ENCODE peak calls at places on chromosomes 7 and 10, in five cellular contexts. One of them, this sample, is unnamed.
A peak's percentile ranks its signal among the peaks of the same experiment; 100 is the strongest.

GRCh38 chr7:132825932-132826480 is 249.7 kb upstream of the PLXNA4 start:
- DNase-seq in endothelial cell of umbilical vein: no peak
- DNase-seq in colonic mucosa: no peak
- DNase-seq in fibroblast of mammary gland: no peak
- DNase-seq in stomach: no peak
- DNase-seq in this sample: no peak

GRCh38 chr10:74417397-74417796 is 266.4 kb downstream of the ADK start:
- DNase-seq in endothelial cell of umbilical vein: no peak
- DNase-seq in colonic mucosa: no peak
- DNase-seq in fibroblast of mammary gland: no peak
- DNase-seq in stomach: no peak
- DNase-seq in this sample: no peak

GRCh38 chr7:116953372-116953726 is at the start of gene ST7:
- DNase-seq in endothelial cell of umbilical vein: peak; percentile 73
- DNase-seq in colonic mucosa: peak; percentile 58
- DNase-seq in fibroblast of mammary gland: peak; percentile 64
- DNase-seq in stomach: peak; percentile 63
- DNase-seq in this sample: peak; percentile 64

GRCh38 chr10:34789993-34790506 is 25.0 kb downstream of the PARD3 start:
- DNase-seq in endothelial cell of umbilical vein: no peak
- DNase-seq in colonic mucosa: peak; percentile 40
- DNase-seq in fibroblast of mammary gland: no peak
- DNase-seq in stomach: no peak
- DNase-seq in this sample: no peak

GRCh38 chr10:23974886-23975830 is 233.8 kb upstream of the KIAA1217 start:
- DNase-seq in endothelial cell of umbilical vein: no peak
- DNase-seq in colonic mucosa: no peak
- DNase-seq in fibroblast of mammary gland: no peak
- DNase-seq in stomach: no peak
- DNase-seq in this sample: no peak

GRCh38 chr10:108090476-108091215 is 926.1 kb upstream of the SORCS1 start:
- DNase-seq in endothelial cell of umbilical vein: no peak
- DNase-seq in colonic mucosa: no peak
- DNase-seq in fibroblast of mammary gland: peak; percentile 2
- DNase-seq in stomach: no peak
- DNase-seq in this sample: no peak

GRCh38 chr7:68078311-68078710 is 1081.7 kb downstream of the TYW1 start:
- DNase-seq in endothelial cell of umbilical vein: no peak
- DNase-seq in colonic mucosa: no peak
- DNase-seq in fibroblast of mammary gland: no peak
- DNase-seq in stomach: no peak
- DNase-seq in this sample: no peak

GRCh38 chr10:6115824-6116350 is 27.1 kb downstream of the RBM17 start:
- DNase-seq in endothelial cell of umbilical vein: no peak
- DNase-seq in colonic mucosa: no peak
- DNase-seq in fibroblast of mammary gland: no peak
- DNase-seq in stomach: no peak
- DNase-seq in this sample: no peak

GRCh38 chr7:35908305-35909223 is 107.7 kb downstream of the SEPTIN7 start:
- DNase-seq in endothelial cell of umbilical vein: no peak
- DNase-seq in colonic mucosa: no peak
- DNase-seq in fibroblast of mammary gland: no peak
- DNase-seq in stomach: no peak
- DNase-seq in this sample: no peak

GRCh38 chr10:35890061-35890969 is 248.2 kb upstream of the FZD8 start:
- DNase-seq in endothelial cell of umbilical vein: peak; percentile 85
- DNase-seq in colonic mucosa: peak; percentile 47
- DNase-seq in fibroblast of mammary gland: no peak
- DNase-seq in stomach: no peak
- DNase-seq in this sample: no peak

GRCh38 chr7:868189-868486 is 8.2 kb upstream of the GET4 start:
- DNase-seq in endothelial cell of umbilical vein: no peak
- DNase-seq in colonic mucosa: no peak
- DNase-seq in fibroblast of mammary gland: no peak
- DNase-seq in stomach: no peak
- DNase-seq in this sample: no peak

GRCh38 chr10:46546591-46547330 is 9.7 kb downstream of the GPRIN2 start:
- DNase-seq in endothelial cell of umbilical vein: no peak
- DNase-seq in colonic mucosa: peak; percentile 19
- DNase-seq in fibroblast of mammary gland: no peak
- DNase-seq in stomach: peak; percentile 48
- DNase-seq in this sample: peak; percentile 11

GRCh38 chr7:151663382-151664100 is 143.8 kb upstream of the RHEB start:
- DNase-seq in endothelial cell of umbilical vein: no peak
- DNase-seq in colonic mucosa: no peak
- DNase-seq in fibroblast of mammary gland: peak; percentile 42
- DNase-seq in stomach: no peak
- DNase-seq in this sample: no peak

GRCh38 chr7:134741901-134742635 is 37.4 kb upstream of the CALD1 start:
- DNase-seq in endothelial cell of umbilical vein: peak; percentile 84
- DNase-seq in colonic mucosa: no peak
- DNase-seq in fibroblast of mammary gland: peak; percentile 83
- DNase-seq in stomach: no peak
- DNase-seq in this sample: no peak

GRCh38 chr7:514242-514641 is 5.4 kb downstream of the PDGFA start:
- DNase-seq in endothelial cell of umbilical vein: no peak
- DNase-seq in colonic mucosa: no peak
- DNase-seq in fibroblast of mammary gland: no peak
- DNase-seq in stomach: no peak
- DNase-seq in this sample: no peak

GRCh38 chr7:6168469-6168868 is 104.0 kb downstream of the CYTH3 start:
- DNase-seq in endothelial cell of umbilical vein: no peak
- DNase-seq in colonic mucosa: no peak
- DNase-seq in fibroblast of mammary gland: no peak
- DNase-seq in stomach: no peak
- DNase-seq in this sample: no peak

GRCh38 chr10:22016046-22016705 is 12.6 kb upstream of the DNAJC1 start:
- DNase-seq in endothelial cell of umbilical vein: no peak
- DNase-seq in colonic mucosa: no peak
- DNase-seq in fibroblast of mammary gland: peak; percentile 76
- DNase-seq in stomach: no peak
- DNase-seq in this sample: no peak

GRCh38 chr7:155466814-155467675 is 9.1 kb downstream of the EN2 start:
- DNase-seq in endothelial cell of umbilical vein: no peak
- DNase-seq in colonic mucosa: no peak
- DNase-seq in fibroblast of mammary gland: no peak
- DNase-seq in stomach: no peak
- DNase-seq in this sample: no peak

GRCh38 chr10:77117501-77117900 is 520.1 kb downstream of the KCNMA1 start:
- DNase-seq in endothelial cell of umbilical vein: no peak
- DNase-seq in colonic mucosa: no peak
- DNase-seq in fibroblast of mammary gland: no peak
- DNase-seq in stomach: no peak
- DNase-seq in this sample: no peak

GRCh38 chr7:138958026-138958956 is 22.9 kb downstream of the KIAA1549 start:
- DNase-seq in endothelial cell of umbilical vein: no peak
- DNase-seq in colonic mucosa: no peak
- DNase-seq in fibroblast of mammary gland: no peak
- DNase-seq in stomach: no peak
- DNase-seq in this sample: no peak

GRCh38 chr7:16295558-16295957 is 125.8 kb downstream of the CRPPA start:
- DNase-seq in endothelial cell of umbilical vein: no peak
- DNase-seq in colonic mucosa: no peak
- DNase-seq in fibroblast of mammary gland: peak; percentile 1
- DNase-seq in stomach: no peak
- DNase-seq in this sample: no peak

GRCh38 chr7:104551226-104551625 is 222.8 kb downstream of the LHFPL3 start:
- DNase-seq in endothelial cell of umbilical vein: no peak
- DNase-seq in colonic mucosa: no peak
- DNase-seq in fibroblast of mammary gland: no peak
- DNase-seq in stomach: no peak
- DNase-seq in this sample: no peak

GRCh38 chr10:48792121-48792520 is 107.4 kb downstream of the WDFY4 start:
- DNase-seq in endothelial cell of umbilical vein: no peak
- DNase-seq in colonic mucosa: no peak
- DNase-seq in fibroblast of mammary gland: no peak
- DNase-seq in stomach: no peak
- DNase-seq in this sample: no peak

GRCh38 chr10:114519306-114519669 is 115.0 kb upstream of the AFAP1L2 start:
- DNase-seq in endothelial cell of umbilical vein: no peak
- DNase-seq in colonic mucosa: peak; percentile 93
- DNase-seq in fibroblast of mammary gland: peak; percentile 51
- DNase-seq in stomach: peak; percentile 90
- DNase-seq in this sample: no peak

GRCh38 chr7:137351941-137352340 is 8.4 kb upstream of the PTN start:
- DNase-seq in endothelial cell of umbilical vein: no peak
- DNase-seq in colonic mucosa: no peak
- DNase-seq in fibroblast of mammary gland: no peak
- DNase-seq in stomach: no peak
- DNase-seq in this sample: no peak

GRCh38 chr10:62373995-62374861 is at the start of gene ZNF365:
- DNase-seq in endothelial cell of umbilical vein: no peak
- DNase-seq in colonic mucosa: no peak
- DNase-seq in fibroblast of mammary gland: peak; percentile 49
- DNase-seq in stomach: no peak
- DNase-seq in this sample: peak; percentile 47

GRCh38 chr10:24849537-24850299 is 102.7 kb downstream of the PRTFDC1 start:
- DNase-seq in endothelial cell of umbilical vein: peak; percentile 80
- DNase-seq in colonic mucosa: peak; percentile 55
- DNase-seq in fibroblast of mammary gland: no peak
- DNase-seq in stomach: no peak
- DNase-seq in this sample: no peak

GRCh38 chr7:99141756-99142726 is 1.9 kb downstream of the SMURF1 start:
- DNase-seq in endothelial cell of umbilical vein: peak; percentile 56
- DNase-seq in colonic mucosa: peak; percentile 84
- DNase-seq in fibroblast of mammary gland: peak; percentile 76
- DNase-seq in stomach: peak; percentile 72
- DNase-seq in this sample: peak; percentile 37

GRCh38 chr7:75842836-75843446 is 29.3 kb upstream of the CCL24 start:
- DNase-seq in endothelial cell of umbilical vein: peak; percentile 91
- DNase-seq in colonic mucosa: no peak
- DNase-seq in fibroblast of mammary gland: peak; percentile 97
- DNase-seq in stomach: peak; percentile 30
- DNase-seq in this sample: no peak

GRCh38 chr7:47534322-47535032 is 47.4 kb downstream of the TNS3 start:
- DNase-seq in endothelial cell of umbilical vein: no peak
- DNase-seq in colonic mucosa: no peak
- DNase-seq in fibroblast of mammary gland: no peak
- DNase-seq in stomach: no peak
- DNase-seq in this sample: no peak

GRCh38 chr7:20350518-20350951 is 19.8 kb downstream of the ITGB8 start:
- DNase-seq in endothelial cell of umbilical vein: peak; percentile 66
- DNase-seq in colonic mucosa: peak; percentile 45
- DNase-seq in fibroblast of mammary gland: no peak
- DNase-seq in stomach: no peak
- DNase-seq in this sample: no peak

GRCh38 chr7:105524840-105525239 is 2.8 kb upstream of the PUS7 start:
- DNase-seq in endothelial cell of umbilical vein: no peak
- DNase-seq in colonic mucosa: no peak
- DNase-seq in fibroblast of mammary gland: no peak
- DNase-seq in stomach: no peak
- DNase-seq in this sample: no peak

GRCh38 chr10:33066558-33067236 is 108.7 kb upstream of the ITGB1 start:
- DNase-seq in endothelial cell of umbilical vein: peak; percentile 66
- DNase-seq in colonic mucosa: no peak
- DNase-seq in fibroblast of mammary gland: peak; percentile 42
- DNase-seq in stomach: no peak
- DNase-seq in this sample: no peak

GRCh38 chr10:100998183-100998990 is 1.2 kb upstream of the LZTS2 start:
- DNase-seq in endothelial cell of umbilical vein: peak; percentile 85
- DNase-seq in colonic mucosa: peak; percentile 93
- DNase-seq in fibroblast of mammary gland: peak; percentile 81
- DNase-seq in stomach: peak; percentile 84
- DNase-seq in this sample: peak; percentile 35

GRCh38 chr10:100995171-100995570 is 4.4 kb upstream of the LZTS2 start:
- DNase-seq in endothelial cell of umbilical vein: no peak
- DNase-seq in colonic mucosa: no peak
- DNase-seq in fibroblast of mammary gland: no peak
- DNase-seq in stomach: no peak
- DNase-seq in this sample: no peak

GRCh38 chr10:100996678-100997363 is 2.8 kb upstream of the LZTS2 start:
- DNase-seq in endothelial cell of umbilical vein: no peak
- DNase-seq in colonic mucosa: peak; percentile 49
- DNase-seq in fibroblast of mammary gland: no peak
- DNase-seq in stomach: peak; percentile 49
- DNase-seq in this sample: peak; percentile 24

GRCh38 chr10:100997364-100998182 is 2.0 kb upstream of the LZTS2 start:
- DNase-seq in endothelial cell of umbilical vein: peak; percentile 71
- DNase-seq in colonic mucosa: peak; percentile 90
- DNase-seq in fibroblast of mammary gland: peak; percentile 74
- DNase-seq in stomach: peak; percentile 84
- DNase-seq in this sample: peak; percentile 63

DNA sequence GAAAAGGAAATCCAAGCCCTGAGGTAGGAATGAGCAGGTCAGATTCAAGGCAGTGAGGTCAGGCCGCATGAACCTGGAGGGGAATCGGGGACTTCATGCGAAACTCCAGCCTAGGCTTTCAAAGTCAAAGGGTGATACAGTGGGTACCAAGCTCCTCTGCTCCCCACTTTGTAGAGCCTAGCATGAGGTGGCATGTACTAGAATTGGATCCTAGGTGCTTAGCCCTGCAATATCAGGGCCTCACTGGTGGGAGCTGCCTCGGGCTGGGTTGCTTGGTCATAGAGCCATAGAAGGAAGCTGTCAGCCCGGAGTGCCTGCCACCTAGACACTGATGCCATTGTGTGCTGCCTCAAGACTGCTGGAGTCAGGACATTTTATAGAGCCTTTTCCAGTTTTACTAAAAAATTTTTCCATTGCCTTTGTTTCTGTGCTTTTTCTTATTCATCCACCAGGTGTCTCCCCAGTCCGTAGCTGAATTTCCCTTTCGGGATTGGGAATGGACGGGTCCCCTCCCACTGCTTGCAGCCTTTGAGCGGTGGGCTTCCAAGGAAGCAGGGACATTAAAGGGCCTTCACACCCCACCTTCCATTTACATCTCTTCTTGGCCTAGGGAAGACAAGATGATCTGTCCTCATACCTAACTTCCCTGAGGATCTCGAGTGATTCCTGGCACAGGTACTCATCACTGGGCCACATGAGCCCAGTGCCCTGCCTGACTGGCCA is 5.5 kb upstream of the LZTS2 start:
- DNase-seq in endothelial cell of umbilical vein: peak; percentile 51
- DNase-seq in colonic mucosa: no peak
- DNase-seq in fibroblast of mammary gland: peak; percentile 46
- DNase-seq in stomach: no peak
- DNase-seq in this sample: no peak
- TF ChIP-seq CTCF in endothelial cell of umbilical vein: peak; percentile 60
- TF ChIP-seq CTCF in colonic mucosa: peak; percentile 55
- TF ChIP-seq CTCF in fibroblast of mammary gland: peak; percentile 74
- TF ChIP-seq CTCF in stomach: peak; percentile 75
- TF ChIP-seq CTCF in this sample: no peak

GRCh38 chr7:112205348-112206237 is 606 bp downstream of the DOCK4 start:
- DNase-seq in endothelial cell of umbilical vein: peak; percentile 65
- DNase-seq in colonic mucosa: peak; percentile 60
- DNase-seq in fibroblast of mammary gland: peak; percentile 67
- DNase-seq in stomach: peak; percentile 50
- DNase-seq in this sample: peak; percentile 31
- TF ChIP-seq CTCF in endothelial cell of umbilical vein: no peak
- TF ChIP-seq CTCF in colonic mucosa: no peak
- TF ChIP-seq CTCF in fibroblast of mammary gland: no peak
- TF ChIP-seq CTCF in stomach: no peak
- TF ChIP-seq CTCF in this sample: no peak

GRCh38 chr7:31059551-31059950 is 7.4 kb downstream of the ADCYAP1R1 start:
- DNase-seq in endothelial cell of umbilical vein: no peak
- DNase-seq in colonic mucosa: no peak
- DNase-seq in fibroblast of mammary gland: no peak
- DNase-seq in stomach: no peak
- DNase-seq in this sample: no peak
- TF ChIP-seq CTCF in endothelial cell of umbilical vein: peak; percentile 25
- TF ChIP-seq CTCF in colonic mucosa: no peak
- TF ChIP-seq CTCF in fibroblast of mammary gland: peak; percentile 5
- TF ChIP-seq CTCF in stomach: no peak
- TF ChIP-seq CTCF in this sample: no peak

GRCh38 chr10:65968871-65969270 is 957.0 kb upstream of the LRRTM3 start:
- DNase-seq in endothelial cell of umbilical vein: no peak
- DNase-seq in colonic mucosa: no peak
- DNase-seq in fibroblast of mammary gland: no peak
- DNase-seq in stomach: no peak
- DNase-seq in this sample: no peak
- TF ChIP-seq CTCF in endothelial cell of umbilical vein: no peak
- TF ChIP-seq CTCF in colonic mucosa: no peak
- TF ChIP-seq CTCF in fibroblast of mammary gland: no peak
- TF ChIP-seq CTCF in stomach: no peak
- TF ChIP-seq CTCF in this sample: no peak

This sample was measured in natural killer cell.